ENCODE peak calls at places on chromosomes 7 and 10, in five cellular contexts. U is neuronal stem cell; X is CD4-positive, alpha-beta T cell; Y is dorsolateral prefrontal cortex; D is right lobe of liver. K is an unnamed sample.

GRCh38 chr7:3552499-3552898 is 251.4 kb downstream of the SDK1 start:
- DNase-seq in Y (no peak), U (no peak), X (no peak), D (no peak), K (no peak)

GRCh38 chr10:95513941-95514392 is 47.2 kb downstream of the SORBS1 start:
- DNase-seq in U (no peak), D (peak), X (no peak), Y (peak), K (peak)

GRCh38 chr7:86012955-86013354 is 630.8 kb upstream of the GRM3 start:
- DNase-seq in U (no peak), Y (no peak), D (no peak), X (no peak), K (no peak)

GRCh38 chr7:142885311-142886230 is at the start of gene TRPV6:
- DNase-seq in D (no peak), Y (no peak), U (no peak), X (no peak), K (no peak)

GRCh38 chr10:93072713-93073538 is 767 bp upstream of the CYP26A1 start:
- DNase-seq in D (no peak), X (no peak), U (no peak), Y (no peak), K (no peak)

GRCh38 chr7:21960922-21961321 is 15.2 kb upstream of the CDCA7L start:
- DNase-seq in D (no peak), U (no peak), X (no peak), Y (no peak), K (no peak)

GRCh38 chr10:61902448-61903183 is 1.1 kb downstream of the ARID5B start:
- DNase-seq in Y (peak), U (peak), D (peak), X (peak), K (peak)

GRCh38 chr7:2018786-2019692 is 213.7 kb downstream of the MAD1L1 start:
- DNase-seq in D (peak), U (no peak), Y (peak), X (no peak), K (no peak)

GRCh38 chr10:125190414-125190813 is 30.1 kb upstream of the CTBP2 start:
- DNase-seq in Y (no peak), U (no peak), X (no peak), D (no peak), K (no peak)

GRCh38 chr7:80623465-80624252 is 14.8 kb upstream of the CD36 start:
- DNase-seq in D (no peak), Y (no peak), X (no peak), U (peak), K (no peak)

GRCh38 chr10:24873281-24873683 is 79.1 kb downstream of the PRTFDC1 start:
- DNase-seq in X (no peak), D (no peak), U (no peak), Y (no peak), K (no peak)

GRCh38 chr7:129855234-129855673 is 97.5 kb downstream of the UBE2H start:
- DNase-seq in D (no peak), X (no peak), Y (no peak), U (no peak), K (no peak)

GRCh38 chr10:60809157-60809556 is 30.9 kb downstream of the CDK1 start:
- DNase-seq in D (no peak), Y (no peak), X (no peak), U (no peak), K (no peak)

GRCh38 chr7:104962781-104963180 is 51.2 kb upstream of the KMT2E start:
- DNase-seq in Y (no peak), D (no peak), U (no peak), X (no peak), K (no peak)

GRCh38 chr7:104963378-104963990 is 50.5 kb upstream of the KMT2E start:
- DNase-seq in X (no peak), D (no peak), Y (no peak), U (no peak), K (no peak)

GRCh38 chr7:104963991-104964385 is 50.0 kb upstream of the KMT2E start:
- DNase-seq in X (no peak), U (no peak), D (no peak), Y (no peak), K (no peak)

GRCh38 chr7:104966022-104966421 is 48.0 kb upstream of the KMT2E start:
- DNase-seq in Y (no peak), U (no peak), X (no peak), D (no peak), K (no peak)

GRCh38 chr7:104964626-104965236 is 49.3 kb upstream of the KMT2E start:
- DNase-seq in U (no peak), X (no peak), Y (no peak), D (no peak), K (no peak)
- H3K27ac ChIP-seq in U (no peak), X (no peak), Y (no peak), D (no peak), K (no peak)

GRCh38 chr10:34758447-34758996 is 56.6 kb downstream of the PARD3 start:
- DNase-seq in X (no peak), U (no peak), D (no peak), Y (no peak), K (no peak)

GRCh38 chr10:34756584-34756983 is 58.5 kb downstream of the PARD3 start:
- DNase-seq in Y (no peak), D (no peak), X (no peak), U (no peak), K (no peak)

GRCh38 chr10:34759837-34760215 is 55.3 kb downstream of the PARD3 start:
- DNase-seq in Y (no peak), U (no peak), X (no peak), D (no peak), K (no peak)

GRCh38 chr10:34759161-34759836 is 55.8 kb downstream of the PARD3 start:
- DNase-seq in Y (no peak), D (no peak), X (no peak), U (no peak), K (no peak)

DNA sequence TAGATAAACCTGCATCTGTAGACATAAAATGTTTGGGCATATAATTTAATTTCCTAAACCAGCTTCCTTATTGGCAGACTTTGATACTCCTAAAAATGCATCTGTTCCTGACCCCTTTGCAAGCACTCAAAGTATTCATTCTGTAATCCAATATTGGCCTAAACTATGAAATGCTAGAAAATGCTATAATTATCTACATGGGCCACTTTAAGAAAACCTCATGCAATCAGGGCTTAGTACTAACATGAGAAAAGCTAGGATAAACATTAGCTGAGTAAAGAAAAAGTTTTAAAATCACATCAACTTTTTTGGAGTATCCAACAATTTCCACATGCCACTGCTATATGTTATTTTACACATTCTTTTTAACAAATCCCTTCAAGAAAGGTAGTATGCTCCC is 57.2 kb downstream of the PARD3 start:
- DNase-seq in X (no peak), Y (no peak), D (no peak), U (no peak), K (no peak)
- H3K27ac ChIP-seq in X (no peak), Y (no peak), D (no peak), U (no peak), K (no peak)

GRCh38 chr7:50626971-50627370 is 61.8 kb upstream of the DDC start:
- DNase-seq in D (no peak), X (no peak), Y (no peak), U (no peak), K (no peak)
- H3K27ac ChIP-seq in D (no peak), X (no peak), Y (no peak), U (no peak), K (no peak)

DNA sequence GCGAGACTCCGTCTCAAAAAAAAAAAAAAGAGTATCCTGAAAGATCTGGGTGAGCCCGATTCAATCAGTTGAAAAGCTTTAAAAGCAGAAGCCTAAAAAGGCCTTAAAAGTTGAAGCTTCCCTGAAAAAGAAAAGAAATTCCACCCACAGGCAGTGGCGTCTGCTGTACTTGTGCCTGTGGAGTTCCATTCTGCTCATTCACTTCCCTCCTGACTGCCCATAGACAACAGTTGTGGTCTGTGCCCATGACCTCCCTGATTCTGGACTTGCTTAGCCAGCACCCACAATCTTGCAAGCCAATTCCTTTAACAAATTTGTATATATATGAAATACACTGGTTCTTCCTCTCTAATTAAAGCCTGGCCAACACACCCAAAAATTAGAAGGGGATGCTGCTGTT is 141.7 kb downstream of the DLG5 start:
- DNase-seq in X (no peak), U (no peak), D (no peak), Y (no peak), K (no peak)
- H3K27ac ChIP-seq in X (no peak), U (no peak), D (no peak), Y (no peak), K (no peak)

GRCh38 chr10:70930251-70931000 is 42.1 kb upstream of the PCBD1 start:
- DNase-seq in D (no peak), Y (no peak), X (no peak), U (no peak), K (no peak)
- H3K27ac ChIP-seq in D (no peak), Y (no peak), X (no peak), U (no peak), K (no peak)

DNA sequence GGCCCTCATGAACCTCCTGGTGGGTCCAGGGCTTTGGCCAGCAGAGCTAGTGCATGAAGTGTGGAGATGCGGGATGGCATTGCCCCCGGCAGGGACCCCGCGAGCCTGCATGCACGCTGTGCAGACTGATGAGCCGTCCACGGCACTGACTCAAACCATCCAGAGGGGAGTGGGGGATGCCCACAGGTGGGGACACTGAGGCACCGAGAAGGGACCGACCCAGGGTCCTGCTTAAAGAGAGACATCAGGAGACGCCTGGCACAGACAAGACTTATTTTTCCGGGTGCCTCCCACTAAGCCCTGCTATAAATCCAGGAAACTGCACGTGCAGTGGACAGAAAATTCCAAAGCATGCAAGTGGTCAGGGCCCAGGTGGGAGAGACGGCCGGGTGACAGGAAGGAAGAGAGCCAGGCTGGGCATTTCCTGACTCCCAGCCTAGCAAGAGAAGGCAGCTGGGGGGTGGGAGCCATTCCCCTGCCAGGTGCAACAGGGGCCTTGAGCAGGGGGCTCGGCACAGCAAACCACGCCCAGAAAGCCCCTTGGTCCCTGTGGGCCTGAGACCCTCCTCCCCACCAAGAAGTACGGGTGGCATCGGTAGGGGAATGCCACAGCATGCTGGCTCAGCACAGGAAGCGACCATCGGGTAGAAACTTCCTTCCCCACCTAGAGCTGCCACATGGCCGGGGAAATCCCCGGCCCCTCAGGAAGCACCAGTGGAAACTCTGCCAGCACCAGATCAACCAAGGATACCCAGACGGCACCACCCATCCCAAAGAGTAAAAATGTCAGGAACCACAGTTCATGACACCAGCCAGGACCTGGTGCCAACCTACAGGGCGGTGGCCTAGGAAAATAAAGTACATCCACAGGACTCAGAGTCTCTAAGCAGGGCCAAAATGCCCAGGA is 91.5 kb downstream of the FOXL3 start:
- DNase-seq in D (peak), U (no peak), X (no peak), Y (no peak), K (no peak)
- H3K27ac ChIP-seq in D (no peak), U (no peak), X (no peak), Y (no peak), K (no peak)

GRCh38 chr10:34537629-34538231 is 277.4 kb downstream of the PARD3 start:
- DNase-seq in D (no peak), X (no peak), Y (no peak), U (no peak), K (no peak)

GRCh38 chr10:34540492-34540891 is 274.6 kb downstream of the PARD3 start:
- DNase-seq in D (no peak), X (no peak), U (no peak), Y (no peak), K (no peak)

GRCh38 chr10:34539533-34540315 is 275.4 kb downstream of the PARD3 start:
- DNase-seq in U (no peak), X (no peak), Y (no peak), D (no peak), K (no peak)

GRCh38 chr10:34535872-34536271 is 279.2 kb downstream of the PARD3 start:
- DNase-seq in U (no peak), D (no peak), X (no peak), Y (no peak), K (no peak)

GRCh38 chr10:34538291-34538829 is 276.7 kb downstream of the PARD3 start:
- DNase-seq in U (no peak), D (no peak), X (no peak), Y (no peak), K (no peak)
- H3K27ac ChIP-seq in U (no peak), D (no peak), X (no peak), Y (no peak), K (no peak)